ENCODE peak calls at places on chromosomes 3 and 15, in seven cellular contexts. Z is activated CD4-positive, alpha-beta T cell treated with anti-CD3 and anti-CD28 coated beads, Interleukin-2, amount 10 ng/mL, durations not matched to agents 24 days and 14 days; M is T-helper 1 cell; S is anterior cingulate cortex; F is breast epithelium; A is heart right ventricle; O is NCI-H1092 treated with DMSO at 0.1 percent for 48 hours. J is an unnamed sample.

GRCh38 chr3:15967577-15967976 is 169.8 kb upstream of the ANKRD28 start:
- DNase-seq in O (no peak), F (no peak), A (no peak), M (no peak), S (no peak), Z (no peak), J (no peak)

GRCh38 chr3:58164199-58164879 is 46.4 kb downstream of the DNASE1L3 start:
- DNase-seq in O (peak; percentile 94), A (peak; percentile 88), M (no peak), F (peak; percentile 70), Z (no peak), S (no peak), J (peak; percentile 89)

GRCh38 chr3:18100126-18100525 is 325.0 kb downstream of the SATB1 start:
- DNase-seq in A (no peak), M (no peak), S (no peak), F (no peak), O (no peak), Z (no peak), J (no peak)

GRCh38 chr15:48059786-48060185 is 61.0 kb upstream of the SLC24A5 start:
- DNase-seq in S (peak; percentile 12), Z (no peak), M (no peak), O (no peak), F (no peak), A (peak; percentile 30), J (no peak)

GRCh38 chr15:76360416-76360815 is 23.8 kb downstream of the ISL2 start:
- DNase-seq in A (no peak), Z (no peak), O (no peak), M (no peak), F (no peak), S (no peak), J (no peak)

GRCh38 chr3:59374812-59375211 is 325.0 kb upstream of the CFAP20DC start:
- DNase-seq in S (no peak), O (no peak), Z (no peak), M (no peak), A (no peak), F (no peak), J (no peak)

GRCh38 chr15:39919740-39920509 is at the start of gene GPR176:
- DNase-seq in M (peak; percentile 10), F (no peak), A (peak; percentile 15), S (no peak), O (peak; percentile 68), Z (peak; percentile 79), J (peak; percentile 87)

GRCh38 chr15:60299452-60300047 is 98.2 kb downstream of the ANXA2 start:
- DNase-seq in S (no peak), O (peak; percentile 96), M (no peak), A (peak; percentile 12), Z (no peak), F (peak; percentile 61), J (peak; percentile 44)

GRCh38 chr15:51575775-51576174 is 46.8 kb downstream of the DMXL2 start:
- DNase-seq in S (no peak), A (no peak), O (no peak), Z (no peak), F (no peak), M (no peak), J (no peak)

GRCh38 chr3:21697707-21698106 is 53.3 kb downstream of the ZNF385D start:
- DNase-seq in O (no peak), F (no peak), M (no peak), S (no peak), A (no peak), Z (no peak), J (no peak)

GRCh38 chr3:150414989-150415388 is 6.9 kb downstream of the TSC22D2 start:
- DNase-seq in F (no peak), A (no peak), O (no peak), M (no peak), Z (no peak), S (no peak), J (no peak)

GRCh38 chr3:1087066-1087555 is 5.7 kb upstream of the CNTN6 start:
- DNase-seq in A (no peak), M (no peak), O (peak; percentile 58), Z (no peak), F (peak; percentile 53), S (no peak), J (no peak)

GRCh38 chr3:48426401-48426909 is 3.4 kb downstream of the PLXNB1 start:
- DNase-seq in A (peak; percentile 53), M (no peak), Z (no peak), F (no peak), O (no peak), S (peak; percentile 79), J (peak; percentile 37)